ENCODE peak calls at places on chromosome 2, in five cellular contexts. U, E, M, S and R are unnamed samples.
A peak's percentile ranks its signal among the peaks of the same experiment; 100 is the strongest.

GRCh38 chr2:69269330-69269729 is 117.7 kb downstream of the GFPT1 start:
- DNase-seq in U (no peak), E (no peak), M (no peak), S (no peak), R (no peak)

GRCh38 chr2:157789933-157790511 is 86.1 kb downstream of the ACVR1 start:
- DNase-seq in U (peak; percentile 70), E (no peak), M (no peak), S (no peak), R (no peak)

GRCh38 chr2:28461056-28461455 is 34.8 kb upstream of the PLB1 start:
- DNase-seq in U (no peak), E (no peak), M (no peak), S (no peak), R (no peak)

GRCh38 chr2:60735496-60736250 is 20.4 kb upstream of the PAPOLG start:
- DNase-seq in U (no peak), E (no peak), M (peak; percentile 43), S (no peak), R (no peak)

GRCh38 chr2:84959494-84960156 is 11.3 kb upstream of the KCMF1 start:
- DNase-seq in U (no peak), E (no peak), M (no peak), S (peak; percentile 66), R (no peak)

GRCh38 chr2:115443550-115444185 is 1001.2 kb downstream of the DPP10 start:
- DNase-seq in U (no peak), E (no peak), M (no peak), S (no peak), R (no peak)

GRCh38 chr2:171878481-171878993 is 15.5 kb downstream of the SLC25A12 start:
- DNase-seq in U (no peak), E (peak; percentile 51), M (no peak), S (no peak), R (no peak)

GRCh38 chr2:65417509-65418085 is 14.8 kb downstream of the SPRED2 start:
- DNase-seq in U (no peak), E (no peak), M (no peak), S (no peak), R (no peak)

GRCh38 chr2:240948905-240949790 is 43.0 kb downstream of the CROCC2 start:
- DNase-seq in U (peak; percentile 3), E (no peak), M (no peak), S (no peak), R (no peak)

GRCh38 chr2:3595985-3596384 is 1.1 kb downstream of the COLEC11 start:
- DNase-seq in U (no peak), E (no peak), M (no peak), S (no peak), R (no peak)

GRCh38 chr2:72144746-72145657 is 2.7 kb downstream of the CYP26B1 start:
- DNase-seq in U (no peak), E (no peak), M (peak; percentile 57), S (peak; percentile 59), R (no peak)

GRCh38 chr2:29012211-29012681 is 31.1 kb downstream of the TOGARAM2 start:
- DNase-seq in U (peak; percentile 42), E (no peak), M (no peak), S (no peak), R (no peak)

GRCh38 chr2:204046145-204046544 is 109.6 kb downstream of the ICOS start:
- DNase-seq in U (no peak), E (no peak), M (no peak), S (no peak), R (no peak)

GRCh38 chr2:143720093-143720664 is 591.0 kb downstream of the ARHGAP15 start:
- DNase-seq in U (no peak), E (no peak), M (no peak), S (no peak), R (no peak)
- TF ChIP-seq CTCF in U (no peak), E (no peak), M (no peak), S (no peak), R (no peak)

GRCh38 chr2:144449028-144449406 is 70.9 kb downstream of the ZEB2 start:
- DNase-seq in U (no peak), E (no peak), M (no peak), S (no peak), R (no peak)
- TF ChIP-seq CTCF in U (peak; percentile 23), E (peak; percentile 29), M (peak; percentile 33), S (no peak), R (peak; percentile 41)

GRCh38 chr2:117835990-117836760 is 21.7 kb downstream of the DDX18 start:
- DNase-seq in U (peak; percentile 72), E (peak; percentile 36), M (peak; percentile 93), S (peak; percentile 35), R (no peak)
- TF ChIP-seq CTCF in U (peak; percentile 71), E (peak; percentile 94), M (peak; percentile 81), S (peak; percentile 64), R (peak; percentile 70)

GRCh38 chr2:134399096-134399495 is 145.2 kb downstream of the MGAT5 start:
- DNase-seq in U (no peak), E (no peak), M (no peak), S (no peak), R (no peak)
- TF ChIP-seq CTCF in U (no peak), E (no peak), M (no peak), S (no peak), R (no peak)

DNA sequence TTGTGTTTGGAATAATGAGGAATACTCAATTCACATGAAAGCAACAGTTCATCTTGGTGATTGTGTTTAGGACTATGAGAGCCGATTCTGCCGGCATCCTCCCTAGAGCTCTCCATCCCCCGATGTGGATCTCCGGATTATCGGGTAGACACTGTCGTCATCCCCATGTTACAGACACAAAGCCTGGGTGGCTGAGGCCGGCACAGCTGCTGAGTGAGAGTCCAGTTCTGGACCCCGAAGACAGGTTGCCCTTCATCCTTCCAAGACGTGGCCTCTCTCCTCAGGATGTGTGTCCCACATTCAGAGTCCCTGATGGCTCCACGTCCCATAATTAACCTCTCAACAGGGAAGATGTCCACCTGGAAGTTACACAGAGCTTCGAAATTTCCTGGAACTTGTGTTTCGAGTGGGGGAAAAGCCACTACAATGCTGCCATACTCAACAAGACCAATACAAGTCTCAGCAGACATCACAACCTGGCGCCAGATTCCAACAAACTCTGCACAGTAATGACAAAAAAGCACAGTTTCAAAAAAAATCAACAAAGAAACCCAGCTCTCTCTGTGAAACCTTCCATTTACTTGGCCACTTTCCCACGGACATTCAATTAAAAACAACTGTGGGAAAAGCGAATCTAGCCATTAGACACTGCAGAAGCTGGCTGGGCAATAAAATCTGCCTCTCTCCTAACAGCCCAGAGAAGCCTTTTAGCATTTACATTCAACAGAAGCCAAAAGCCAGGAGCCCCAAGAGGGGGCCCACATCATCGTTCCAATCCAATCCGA is 129.2 kb downstream of the HDAC4 start:
- DNase-seq in U (no peak), E (no peak), M (no peak), S (no peak), R (no peak)
- TF ChIP-seq CTCF in U (no peak), E (no peak), M (no peak), S (no peak), R (no peak)

GRCh38 chr2:149559341-149560068 is 28.1 kb downstream of the MMADHC start:
- DNase-seq in U (no peak), E (no peak), M (no peak), S (no peak), R (no peak)
- TF ChIP-seq CTCF in U (no peak), E (no peak), M (no peak), S (no peak), R (no peak)

GRCh38 chr2:58680938-58681337 is 439.8 kb upstream of the FANCL start:
- DNase-seq in U (no peak), E (no peak), M (no peak), S (peak; percentile 58), R (no peak)
- TF ChIP-seq CTCF in U (no peak), E (no peak), M (peak; percentile 38), S (peak; percentile 69), R (no peak)